ENCODE peak calls at places on chromosome 19, in six cellular contexts. K is heart right ventricle, A is coronary artery, R is H9, O is Panc1, G is IMR-90. P is an unnamed sample.

GRCh38 chr19:29831041-29831548 is 19.3 kb downstream of the CCNE1 start:
- DNase-seq in K (no peak), A (no peak), R (no peak), O (no peak), G (no peak), P (peak; percentile 83)

GRCh38 chr19:39304701-39305571 is 8.7 kb downstream of the IFNL1 start:
- DNase-seq in K (no peak), A (no peak), R (no peak), O (no peak), G (no peak), P (no peak)

GRCh38 chr19:30001794-30002193 is 59.8 kb downstream of the URI1 start:
- DNase-seq in K (no peak), A (no peak), R (no peak), O (no peak), G (peak; percentile 19), P (no peak)

GRCh38 chr19:12825259-12826131 is 8.9 kb downstream of the RTBDN start:
- DNase-seq in K (no peak), A (no peak), R (peak; percentile 93), O (no peak), G (no peak), P (no peak)

GRCh38 chr19:50906217-50906616 is 5.0 kb downstream of the KLK4 start:
- DNase-seq in K (no peak), A (no peak), R (peak; percentile 77), O (no peak), G (no peak), P (no peak)

GRCh38 chr19:14381689-14382474 is 638 bp downstream of the ADGRE5 start:
- DNase-seq in K (peak; percentile 48), A (no peak), R (no peak), O (no peak), G (peak; percentile 20), P (no peak)

GRCh38 chr19:47176627-47177090 is 46.0 kb downstream of the SAE1 start:
- DNase-seq in K (peak; percentile 16), A (no peak), R (no peak), O (no peak), G (peak; percentile 98), P (no peak)

GRCh38 chr19:12126707-12127106 is 13.4 kb downstream of the ZNF20 start:
- DNase-seq in K (no peak), A (no peak), R (no peak), O (no peak), G (peak; percentile 19), P (no peak)

GRCh38 chr19:40594657-40595077 is 6.5 kb upstream of the LTBP4 start:
- DNase-seq in K (no peak), A (no peak), R (no peak), O (no peak), G (peak; percentile 70), P (no peak)

GRCh38 chr19:23769691-23770468 is 11.2 kb upstream of the ZNF681 start:
- DNase-seq in K (no peak), A (no peak), R (no peak), O (no peak), G (no peak), P (no peak)

GRCh38 chr19:17658240-17658639 is 29.9 kb downstream of the UNC13A start:
- DNase-seq in K (no peak), A (no peak), R (no peak), O (no peak), G (no peak), P (no peak)

GRCh38 chr19:32688315-32688714 is 3.3 kb upstream of the NUDT19 start:
- DNase-seq in K (no peak), A (no peak), R (no peak), O (no peak), G (peak; percentile 71), P (no peak)

GRCh38 chr19:40054632-40055031 is 1.4 kb downstream of the ZNF780B start:
- DNase-seq in K (no peak), A (no peak), R (no peak), O (no peak), G (no peak), P (no peak)

GRCh38 chr19:32916969-32917611 is 47.5 kb upstream of the SLC7A9 start:
- DNase-seq in K (no peak), A (no peak), R (no peak), O (no peak), G (no peak), P (no peak)

GRCh38 chr19:43667524-43668405 is 2.2 kb downstream of the PLAUR start:
- DNase-seq in K (no peak), A (peak; percentile 77), R (no peak), O (no peak), G (peak; percentile 20), P (no peak)

GRCh38 chr19:18020212-18021067 is 12.5 kb downstream of the ARRDC2 start:
- DNase-seq in K (peak; percentile 87), A (peak; percentile 98), R (no peak), O (no peak), G (peak; percentile 49), P (no peak)

GRCh38 chr19:16889429-16889882 is 657 bp downstream of the F2RL3 start:
- DNase-seq in K (peak; percentile 52), A (no peak), R (no peak), O (no peak), G (no peak), P (no peak)

GRCh38 chr19:18291019-18291524 is 9.7 kb upstream of the JUND start:
- DNase-seq in K (no peak), A (no peak), R (no peak), O (no peak), G (no peak), P (no peak)

GRCh38 chr19:41627966-41628675 is 1.2 kb upstream of the CEACAM4 start:
- DNase-seq in K (no peak), A (no peak), R (peak; percentile 6), O (no peak), G (no peak), P (no peak)

GRCh38 chr19:8575467-8575997 is 1.7 kb downstream of the MYO1F start:
- DNase-seq in K (no peak), A (no peak), R (peak; percentile 69), O (no peak), G (peak; percentile 35), P (no peak)

GRCh38 chr19:56076413-56076998 is 44.6 kb downstream of the ZNF787 start:
- DNase-seq in K (peak; percentile 60), A (no peak), R (no peak), O (peak; percentile 32), G (peak; percentile 50), P (no peak)

GRCh38 chr19:40744554-40745401 is 5.5 kb downstream of the ACTMAP start:
- DNase-seq in K (no peak), A (no peak), R (peak; percentile 78), O (no peak), G (no peak), P (no peak)

GRCh38 chr19:46646402-46646801 is 10.4 kb upstream of the GNG8 start:
- DNase-seq in K (no peak), A (no peak), R (no peak), O (no peak), G (no peak), P (no peak)

DNA sequence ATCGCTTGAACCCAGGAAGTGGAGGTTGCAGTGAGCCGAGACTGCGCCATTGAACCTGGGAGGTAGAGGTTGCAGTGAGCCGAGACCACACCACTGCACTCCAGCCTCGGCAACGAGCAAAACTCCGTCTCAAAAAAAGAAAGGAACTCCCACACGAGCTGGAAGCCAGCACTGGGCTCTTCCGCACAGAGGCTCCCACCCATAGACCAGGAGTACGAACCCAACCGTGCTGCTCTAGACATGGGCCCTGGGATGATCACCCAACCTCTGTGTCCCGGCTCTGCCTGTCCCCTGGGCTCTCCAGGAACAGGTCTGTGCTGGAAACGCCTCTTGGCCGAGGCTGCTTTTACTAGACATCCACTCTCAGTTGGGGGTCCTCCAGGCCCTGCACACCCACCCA is 12.0 kb downstream of the DOT1L start:
- DNase-seq in K (no peak), A (no peak), R (no peak), O (no peak), G (no peak), P (no peak)
- H3K27ac ChIP-seq in K (no peak overlapping the region), A (no peak overlapping the region), R (no peak overlapping the region), O (no peak overlapping the region), G (no peak overlapping the region), P (no peak overlapping the region)

DNA sequence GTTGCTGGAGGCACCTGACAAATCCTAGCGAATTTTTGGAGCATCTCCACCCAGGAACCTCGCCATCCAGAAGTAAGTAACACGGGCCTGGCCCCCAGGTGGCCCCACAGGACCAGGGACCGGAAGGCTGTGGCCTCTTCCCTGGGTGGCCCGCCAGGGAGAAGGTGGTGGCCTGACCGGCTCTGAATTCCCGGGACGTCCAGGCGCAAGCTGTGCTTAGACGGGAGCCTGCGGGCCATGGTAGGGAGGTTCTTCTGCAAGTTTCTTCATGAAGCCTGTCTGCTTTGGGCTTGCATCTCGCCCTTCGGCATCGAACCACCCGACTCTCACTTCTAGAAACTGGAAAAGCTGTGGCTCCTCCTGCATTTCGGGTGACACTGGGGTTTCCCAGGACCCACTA is 47.4 kb downstream of the KDM4B start:
- DNase-seq in K (no peak), A (no peak), R (no peak), O (no peak), G (no peak), P (no peak)
- H3K27ac ChIP-seq in K (no peak overlapping the region), A (no peak overlapping the region), R (no peak overlapping the region), O (no peak overlapping the region), G (no peak overlapping the region), P (no peak overlapping the region)

GRCh38 chr19:57477191-57478008 is at the start of gene ZNF772:
- DNase-seq in K (peak; percentile 97), A (peak; percentile 90), R (peak; percentile 91), O (peak; percentile 86), G (peak; percentile 96), P (peak; percentile 74)
- H3K27ac ChIP-seq in K (peak within 1 kb of the TSS; percentile 87), A (peak within 1 kb of the TSS; percentile 63), R (no peak within 1 kb of the TSS), O (peak within 1 kb of the TSS; percentile 89), G (peak within 1 kb of the TSS; percentile 71), P (peak within 1 kb of the TSS; percentile 46)

DNA sequence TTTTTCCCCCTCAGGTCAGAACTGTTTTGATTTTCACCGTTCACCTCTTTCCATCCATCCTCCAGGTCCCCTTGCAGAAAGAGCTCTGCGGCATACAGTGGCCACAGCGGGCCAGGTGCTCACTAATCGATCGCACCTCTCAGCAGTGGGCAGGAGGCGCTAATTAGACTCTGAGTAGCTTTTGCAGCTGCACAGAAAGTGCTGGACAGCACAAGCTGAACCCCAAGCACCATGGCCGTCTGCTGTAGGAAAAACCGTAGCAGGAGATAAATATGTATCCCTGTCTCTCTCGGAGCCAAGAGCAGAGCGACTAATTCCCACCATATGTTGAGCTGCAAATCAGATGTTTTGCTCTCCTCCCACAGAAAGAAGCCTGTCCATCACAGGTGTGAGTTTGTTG is 54.4 kb downstream of the PEX11G start:
- DNase-seq in K (no peak), A (no peak), R (no peak), O (no peak), G (no peak), P (no peak)
- H3K27ac ChIP-seq in K (no peak overlapping the region), A (no peak overlapping the region), R (no peak overlapping the region), O (no peak overlapping the region), G (no peak overlapping the region), P (no peak overlapping the region)

DNA sequence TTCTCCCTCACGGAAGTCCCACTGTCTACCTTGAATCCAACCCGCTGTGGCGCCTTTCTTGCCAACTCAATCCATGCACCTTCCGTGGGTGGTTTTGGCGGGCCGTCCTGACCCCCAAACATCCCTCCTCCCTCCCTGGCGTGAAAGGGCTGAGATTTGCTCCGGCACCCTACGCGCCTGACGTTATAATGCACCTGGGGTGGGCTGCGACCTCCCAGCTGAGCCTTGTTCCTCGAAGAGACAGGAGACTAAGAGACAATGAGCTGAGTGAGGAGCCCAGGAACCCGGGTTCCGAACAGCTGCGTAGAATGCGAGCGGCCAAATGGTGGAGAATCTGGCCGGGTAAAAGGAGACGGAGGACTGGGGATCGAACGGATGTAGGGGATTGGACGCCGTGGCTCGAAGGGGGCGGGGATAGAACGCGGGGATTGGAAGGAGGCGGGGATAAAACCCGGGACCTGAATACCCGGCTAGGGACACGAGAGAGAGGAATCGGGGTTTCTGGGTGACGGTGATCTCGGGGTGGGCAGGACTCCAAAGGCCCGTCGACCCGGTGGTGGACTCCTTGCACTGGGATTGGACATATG is at the start of gene CPT1C:
- DNase-seq in K (peak; percentile 87), A (no peak), R (peak; percentile 93), O (no peak), G (peak; percentile 79), P (no peak)
- H3K27ac ChIP-seq in K (peak within 1 kb of the TSS; percentile 64), A (no peak within 1 kb of the TSS), R (no peak within 1 kb of the TSS), O (no peak within 1 kb of the TSS), G (peak within 1 kb of the TSS; percentile 66), P (no peak within 1 kb of the TSS)

P was measured in epithelial cell of prostate.